ENCODE peak calls at places on chromosomes 3 and 15, in four cellular contexts. E is WTC11, Z is K562, X is GM12878. Q is an unnamed sample.

GRCh38 chr15:36407647-36408046 is 171.8 kb upstream of the CDIN1 start:
- DNase-seq in X (no peak), E (no peak), Z (peak), Q (peak)

GRCh38 chr3:50573566-50574279 is 4.4 kb downstream of the HEMK1 start:
- DNase-seq in Z (peak), E (no peak), X (no peak), Q (no peak)

GRCh38 chr3:179565496-179565895 is 2.8 kb downstream of the ACTL6A start:
- DNase-seq in Z (no peak), X (peak), E (no peak), Q (no peak)

GRCh38 chr3:27368831-27369607 is at the start of gene NEK10:
- DNase-seq in E (peak), Z (peak), X (peak), Q (peak)

GRCh38 chr3:170178631-170179030 is 2.9 kb downstream of the PHC3 start:
- DNase-seq in X (no peak), E (no peak), Z (no peak), Q (no peak)

GRCh38 chr3:160183375-160184076 is 41.7 kb upstream of the C3orf80 start:
- DNase-seq in E (no peak), Z (no peak), X (no peak), Q (no peak)

GRCh38 chr3:166554006-166554405 is 716.8 kb upstream of the BCHE start:
- DNase-seq in E (no peak), Z (no peak), X (no peak), Q (no peak)

GRCh38 chr15:101277038-101277822 is at the start of gene SELENOS:
- DNase-seq in E (peak), X (no peak), Z (peak), Q (peak)

DNA sequence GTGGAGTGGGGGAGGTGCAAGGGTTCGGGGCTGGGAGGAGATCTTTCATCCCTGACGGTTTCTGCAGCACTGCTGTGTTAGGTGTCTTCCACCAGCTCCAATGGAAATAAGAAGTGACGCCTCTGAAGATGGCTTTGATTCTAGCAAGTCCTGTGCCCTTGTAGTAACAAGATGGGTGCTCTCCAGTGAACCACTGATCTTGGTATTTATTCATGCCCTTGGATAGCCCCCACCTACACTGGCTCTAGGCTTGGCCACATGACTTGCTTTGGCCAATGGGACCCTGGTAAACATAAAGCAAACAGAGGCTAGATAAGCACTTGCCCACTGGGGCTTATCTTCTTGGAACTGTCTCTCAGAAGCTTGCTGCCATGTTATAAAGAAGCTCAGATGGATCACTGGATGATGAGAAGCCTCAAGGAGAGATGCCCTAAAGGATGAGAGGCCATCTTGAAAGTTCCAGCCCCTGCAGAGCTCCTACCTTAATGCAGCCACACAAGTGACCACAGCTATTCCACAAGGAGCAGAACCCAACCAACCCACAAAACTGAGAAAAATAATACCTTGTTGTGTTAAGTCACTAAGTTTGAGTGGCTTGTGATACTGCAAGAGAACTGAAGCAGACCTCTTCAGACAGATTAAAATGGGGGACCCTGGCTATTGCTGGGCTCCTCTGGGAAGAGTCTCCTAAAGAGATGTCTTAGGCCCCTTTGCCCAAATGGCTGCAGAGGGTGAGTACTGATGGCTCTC is 137.9 kb downstream of the PDCD6IP start:
- DNase-seq in Z (peak), E (no peak), X (no peak), Q (no peak)
- TF ChIP-seq TCF7 in Z (no peak), E (no peak), X (no peak), Q (no peak)

GRCh38 chr3:117548600-117548999 is 839.0 kb downstream of the TUSC7 start:
- DNase-seq in E (no peak), Z (no peak), X (no peak), Q (no peak)
- TF ChIP-seq TCF7 in E (no peak), Z (no peak), X (no peak), Q (no peak)

DNA sequence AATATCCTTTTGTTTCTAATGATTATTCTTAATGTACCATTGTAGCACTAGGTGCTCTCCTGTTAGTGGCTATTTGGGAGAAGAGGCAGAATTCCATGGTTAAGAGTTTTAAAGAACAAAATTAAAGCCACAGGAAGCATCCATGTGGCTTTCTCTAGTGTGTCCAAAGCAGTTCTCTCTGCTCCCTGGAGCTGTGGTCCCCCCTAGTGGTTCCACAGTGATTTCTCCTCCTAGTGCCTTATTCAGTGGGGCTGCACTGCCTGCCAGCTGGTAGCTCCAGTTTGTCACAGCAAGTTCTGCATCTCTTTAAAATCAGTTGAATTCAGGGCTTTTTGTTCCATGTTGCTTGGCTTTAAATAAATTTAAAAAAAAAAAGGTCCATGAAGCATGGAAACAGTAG is 39.6 kb upstream of the FAM98B start:
- DNase-seq in Z (peak), X (no peak), E (peak), Q (peak)
- TF ChIP-seq TCF7 in Z (no peak), X (no peak), E (no peak), Q (no peak)

GRCh38 chr3:21330293-21330692 is 420.7 kb downstream of the ZNF385D start:
- DNase-seq in Z (no peak), E (no peak), X (peak), Q (no peak)
- TF ChIP-seq TCF7 in Z (no peak), E (no peak), X (no peak), Q (no peak)

GRCh38 chr3:140093742-140094141 is 158.8 kb downstream of the CLSTN2 start:
- DNase-seq in Z (no peak), E (no peak), X (no peak), Q (no peak)
- TF ChIP-seq TCF7 in Z (no peak), E (no peak), X (no peak), Q (no peak)

DNA sequence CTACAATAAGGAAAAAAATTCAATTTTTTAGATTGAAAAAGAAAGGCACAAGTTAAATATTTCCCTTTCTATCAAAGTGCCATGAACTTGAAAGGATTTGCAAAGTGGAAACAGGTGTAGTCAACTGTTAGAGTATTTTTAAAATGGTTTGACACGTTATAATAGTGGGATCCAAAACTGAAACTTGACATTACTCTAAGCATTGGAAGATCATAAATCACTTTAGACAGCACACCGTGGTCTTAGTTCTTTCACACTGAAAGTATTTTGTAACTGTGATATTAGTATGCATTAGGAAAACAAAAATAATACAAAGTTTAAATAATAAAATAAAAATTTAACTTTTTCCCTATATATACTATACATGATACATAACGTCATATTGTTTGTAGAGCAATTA is 933.1 kb downstream of the EPHA3 start:
- DNase-seq in E (no peak), X (no peak), Z (no peak), Q (no peak)
- TF ChIP-seq TCF7 in E (no peak), X (no peak), Z (no peak), Q (no peak)

DNA sequence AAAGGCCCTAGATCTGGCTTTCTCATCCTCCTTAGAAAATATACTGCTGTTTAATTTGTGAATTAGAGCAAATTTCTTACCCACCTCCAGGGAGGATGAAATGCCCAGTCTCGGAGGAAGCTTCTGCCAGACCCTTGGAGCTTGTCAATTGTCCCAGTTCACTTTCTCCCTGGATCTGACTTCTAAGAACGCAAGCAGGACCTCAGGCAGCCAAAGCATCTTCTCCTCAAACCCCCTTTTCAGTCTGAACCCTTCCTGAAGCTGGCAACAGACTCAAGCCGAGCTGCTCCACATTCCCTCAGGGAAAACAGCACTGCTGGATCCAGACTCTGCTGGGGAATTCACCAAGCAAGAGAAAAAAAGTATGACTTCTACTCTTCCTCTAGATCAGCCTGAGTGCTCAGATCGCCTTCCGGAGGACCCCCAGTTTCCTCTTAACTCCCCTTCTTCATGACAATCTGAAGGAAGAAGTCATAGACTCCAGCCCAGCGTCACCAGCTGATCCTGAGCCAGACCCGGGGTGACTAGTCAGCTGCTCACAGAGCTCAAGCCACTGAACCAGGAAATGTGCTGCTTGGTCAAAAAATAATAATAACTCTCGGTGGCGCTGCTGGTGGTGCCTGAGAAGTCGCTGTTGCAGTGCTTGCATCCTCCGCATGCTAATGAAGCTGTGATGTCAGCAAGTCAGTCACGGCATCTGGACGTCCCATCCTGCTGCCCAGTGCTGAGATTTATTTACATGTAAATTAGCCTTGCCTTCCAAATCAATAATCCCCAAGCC is at the start of gene PRICKLE2:
- DNase-seq in E (peak), Z (no peak), X (peak), Q (no peak)
- TF ChIP-seq TCF7 in E (no peak), Z (no peak), X (no peak), Q (no peak)

GRCh38 chr3:126965526-126966080 is 17.3 kb upstream of the PLXNA1 start:
- DNase-seq in Z (no peak), X (no peak), E (no peak), Q (no peak)

GRCh38 chr3:126968328-126968994 is 14.5 kb upstream of the PLXNA1 start:
- DNase-seq in Z (no peak), E (no peak), X (no peak), Q (no peak)

GRCh38 chr3:126969586-126969985 is 13.3 kb upstream of the PLXNA1 start:
- DNase-seq in E (no peak), X (no peak), Z (no peak), Q (no peak)

GRCh38 chr3:126968995-126969385 is 13.9 kb upstream of the PLXNA1 start:
- DNase-seq in E (no peak), Z (no peak), X (no peak), Q (no peak)

DNA sequence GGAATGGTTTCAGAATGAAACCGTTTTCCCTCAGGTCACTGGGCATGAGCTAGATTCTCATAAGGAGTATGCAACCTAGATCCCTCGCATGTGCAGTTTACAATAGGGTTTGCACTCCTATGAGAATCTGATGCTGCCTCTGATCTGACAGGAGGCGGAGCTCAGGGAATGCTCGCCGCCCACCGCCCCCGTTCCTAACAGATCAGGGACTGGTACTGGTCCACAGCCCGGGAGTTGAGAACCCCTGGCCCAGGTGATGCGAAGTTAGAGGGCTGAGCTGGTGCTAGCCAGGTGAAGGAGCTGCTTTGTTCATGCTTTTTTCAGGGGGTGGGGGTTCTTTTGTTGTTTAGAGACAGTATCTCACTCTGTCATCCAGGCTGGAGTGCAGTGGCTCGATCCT is 15.5 kb upstream of the PLXNA1 start:
- DNase-seq in X (no peak), E (no peak), Z (no peak), Q (no peak)
- TF ChIP-seq TCF7 in X (no peak), E (no peak), Z (no peak), Q (no peak)

GRCh38 chr3:44130249-44130648 is 111.4 kb upstream of the TOPAZ1 start:
- DNase-seq in X (no peak), Z (no peak), E (no peak), Q (no peak)

GRCh38 chr3:44125241-44125640 is 116.4 kb upstream of the TOPAZ1 start:
- DNase-seq in Z (no peak), E (no peak), X (no peak), Q (no peak)

GRCh38 chr3:44128057-44128775 is 113.5 kb upstream of the TOPAZ1 start:
- DNase-seq in E (peak), Z (no peak), X (no peak), Q (no peak)

GRCh38 chr3:44120721-44121582 is 120.7 kb upstream of the TOPAZ1 start:
- DNase-seq in Z (no peak), E (no peak), X (no peak), Q (no peak)

DNA sequence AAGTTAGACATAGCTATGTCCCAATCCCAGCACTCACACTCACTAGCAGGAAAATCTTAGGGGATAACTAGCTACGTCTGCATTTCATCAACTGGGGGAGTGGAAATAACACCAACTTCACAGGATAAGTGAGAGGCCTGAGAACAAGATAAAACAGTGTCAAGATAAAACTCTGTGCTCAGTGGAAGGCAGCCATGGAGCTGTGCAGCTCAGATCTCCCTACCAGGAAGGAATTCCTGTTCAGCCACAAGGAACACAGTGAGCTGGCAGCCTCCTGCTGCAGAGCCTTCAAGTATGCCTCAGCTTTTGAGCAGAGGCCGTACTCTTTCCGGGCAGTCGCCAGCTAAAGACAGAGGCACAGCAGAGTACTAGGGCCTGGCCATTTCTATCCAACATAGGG is 115.8 kb upstream of the TOPAZ1 start:
- DNase-seq in X (no peak), Z (no peak), E (no peak), Q (no peak)
- TF ChIP-seq TCF7 in X (no peak), Z (no peak), E (no peak), Q (no peak)